ENCODE peak calls at places on chromosomes 5 and 9, in seven cellular contexts. L is cerebellum; N is kidney tubule cell; I is HS-5; S is dermis microvascular lymphatic vessel endothelial cell; V is hypothalamus; B is activated naive CD4-positive, alpha-beta T cell. P is an unnamed sample.
A peak's percentile ranks its signal among the peaks of the same experiment; 100 is the strongest.

GRCh38 chr5:83608122-83608521 is 112.5 kb downstream of the HAPLN1 start:
- DNase-seq in L (peak; percentile 12), N (peak; percentile 52), I (no peak), S (peak; percentile 42), V (peak; percentile 6), B (no peak), P (peak; percentile 50)

GRCh38 chr9:69468380-69468779 is 143.4 kb downstream of the ENTREP1 start:
- DNase-seq in L (no peak), N (no peak), I (no peak), S (no peak), V (no peak), B (no peak), P (no peak)

GRCh38 chr5:179732918-179733763 is 519 bp downstream of the MAML1 start:
- DNase-seq in L (peak; percentile 36), N (peak; percentile 50), I (peak; percentile 32), S (peak; percentile 44), V (peak; percentile 48), B (no peak), P (peak; percentile 59)

GRCh38 chr9:76603448-76603895 is 144.5 kb downstream of the GCNT1 start:
- DNase-seq in L (peak; percentile 61), N (no peak), I (no peak), S (no peak), V (no peak), B (no peak), P (no peak)

GRCh38 chr5:159902444-159903121 is 13.7 kb upstream of the ADRA1B start:
- DNase-seq in L (no peak), N (peak; percentile 97), I (no peak), S (peak; percentile 76), V (no peak), B (no peak), P (no peak)

GRCh38 chr5:142376001-142376400 is 51.2 kb upstream of the SPRY4 start:
- DNase-seq in L (no peak), N (no peak), I (no peak), S (no peak), V (no peak), B (no peak), P (no peak)

GRCh38 chr9:92774274-92774673 is 9.6 kb upstream of the BICD2 start:
- DNase-seq in L (no peak), N (peak; percentile 74), I (peak; percentile 80), S (no peak), V (no peak), B (no peak), P (no peak)

GRCh38 chr5:7873216-7873615 is 4.3 kb downstream of the MTRR start:
- DNase-seq in L (no peak), N (no peak), I (no peak), S (no peak), V (no peak), B (no peak), P (no peak)

GRCh38 chr9:124355941-124356744 is 59.1 kb downstream of the PSMB7 start:
- DNase-seq in L (no peak), N (no peak), I (no peak), S (no peak), V (no peak), B (no peak), P (no peak)

GRCh38 chr9:86408121-86408520 is 53.9 kb upstream of the TUT7 start:
- DNase-seq in L (no peak), N (peak; percentile 9), I (no peak), S (no peak), V (no peak), B (no peak), P (no peak)

GRCh38 chr9:470795-471194 is 256.1 kb downstream of the DOCK8 start:
- DNase-seq in L (no peak), N (peak; percentile 21), I (no peak), S (no peak), V (no peak), B (no peak), P (no peak)

GRCh38 chr5:64163135-64163534 is 2.5 kb upstream of the RNF180 start:
- DNase-seq in L (no peak), N (no peak), I (no peak), S (no peak), V (no peak), B (no peak), P (no peak)